ENCODE peak calls at places on chromosomes 2 and 18, in ten cellular contexts. M is kidney tubule cell; U is WTC11; H is HEK293T; J is mesenchymal stem cell; B is T-helper 1 cell; O is germinal center; P is posterior cingulate gyrus; S is activated CD8-positive, alpha-beta memory T cell treated with anti-CD3 and anti-CD28 coated beads for 1 hour; K is activated T-cell treated with anti-CD3 and anti-CD28 coated beads, Interleukin-2, amount 50 U/mL, for 48 hours. Z is an unnamed sample.

GRCh38 chr2:218404351-218405145 is 4.9 kb downstream of the CTDSP1 start:
- DNase-seq in H (no peak), O (no peak), M (no peak), P (no peak), S (no peak), B (no peak), U (no peak), K (no peak), J (peak; percentile 29), Z (no peak)

GRCh38 chr2:231169475-231169874 is 29.0 kb upstream of the ARMC9 start:
- DNase-seq in S (no peak), K (no peak), J (no peak), O (no peak), M (no peak), B (no peak), U (no peak), H (no peak), P (no peak), Z (no peak)

GRCh38 chr18:22018366-22018765 is 151.0 kb upstream of the GATA6 start:
- DNase-seq in U (no peak), M (no peak), K (no peak), H (no peak), P (no peak), B (no peak), S (no peak), O (no peak), J (no peak), Z (no peak)

GRCh38 chr2:158239271-158239670 is 137.6 kb downstream of the UPP2 start:
- DNase-seq in K (no peak), S (no peak), P (no peak), U (no peak), M (no peak), B (no peak), H (no peak), O (no peak), J (no peak), Z (no peak)

GRCh38 chr18:69872661-69873060 is 75.0 kb downstream of the CD226 start:
- DNase-seq in U (no peak), P (no peak), S (no peak), M (no peak), J (no peak), K (no peak), H (no peak), O (no peak), B (no peak), Z (no peak)

GRCh38 chr2:167438206-167438605 is 549.9 kb downstream of the XIRP2 start:
- DNase-seq in P (no peak), B (no peak), J (peak; percentile 78), H (no peak), K (no peak), M (peak; percentile 83), O (no peak), U (no peak), S (no peak), Z (no peak)

GRCh38 chr2:109318949-109319342 is 189.9 kb downstream of the SH3RF3 start:
- DNase-seq in O (no peak), S (no peak), J (no peak), H (no peak), U (no peak), K (no peak), M (no peak), B (no peak), P (no peak), Z (no peak)

GRCh38 chr2:126749537-126749936 is 93.6 kb downstream of the GYPC start:
- DNase-seq in U (no peak), O (no peak), J (peak; percentile 19), K (no peak), H (no peak), S (no peak), B (no peak), M (no peak), P (no peak), Z (no peak)

GRCh38 chr2:200357845-200358244 is 51.4 kb downstream of the SPATS2L start:
- DNase-seq in J (no peak), M (peak; percentile 33), U (no peak), B (no peak), O (no peak), H (no peak), P (no peak), K (no peak), S (no peak), Z (no peak)

GRCh38 chr2:226002438-226002837 is 602.9 kb downstream of the NYAP2 start:
- DNase-seq in O (no peak), K (no peak), J (peak; percentile 97), H (no peak), B (no peak), U (no peak), M (peak; percentile 93), S (no peak), P (no peak), Z (no peak)

GRCh38 chr2:137865954-137866540 is 98.2 kb upstream of the HNMT start:
- DNase-seq in P (peak; percentile 58), S (no peak), J (peak; percentile 54), U (peak; percentile 73), O (peak; percentile 4), K (peak; percentile 66), B (peak; percentile 12), M (peak; percentile 57), H (peak; percentile 45), Z (peak; percentile 33)

GRCh38 chr2:33133436-33133835 is 186.7 kb downstream of the LTBP1 start:
- DNase-seq in S (no peak), P (no peak), H (no peak), J (peak; percentile 63), U (no peak), M (no peak), O (no peak), B (no peak), K (no peak), Z (no peak)

GRCh38 chr2:205746408-205746785 is 64.1 kb downstream of the NRP2 start:
- DNase-seq in K (no peak), H (no peak), P (no peak), M (peak; percentile 56), O (no peak), B (no peak), S (no peak), U (no peak), J (no peak), Z (no peak)

GRCh38 chr2:223570784-223571183 is 31.4 kb downstream of the SCG2 start:
- DNase-seq in S (no peak), M (no peak), H (no peak), J (no peak), K (no peak), O (no peak), P (no peak), U (no peak), B (no peak), Z (no peak)

GRCh38 chr2:216918088-216918680 is 58.3 kb upstream of the TNP1 start:
- DNase-seq in K (no peak), B (no peak), U (no peak), J (peak; percentile 41), S (no peak), O (no peak), P (no peak), M (peak; percentile 91), H (no peak), Z (no peak)

GRCh38 chr2:233118601-233119000 is 58.5 kb downstream of the INPP5D start:
- DNase-seq in P (no peak), J (no peak), H (no peak), M (no peak), B (no peak), K (peak; percentile 16), S (no peak), O (no peak), U (no peak), Z (no peak)

GRCh38 chr2:73981081-73981968 is 3.4 kb upstream of the TET3 start:
- DNase-seq in H (peak; percentile 64), O (peak; percentile 40), K (peak; percentile 71), J (no peak), S (no peak), P (no peak), B (no peak), M (peak; percentile 61), U (peak; percentile 79), Z (no peak)

GRCh38 chr2:149082781-149083180 is 44.3 kb downstream of the LYPD6B start:
- DNase-seq in M (no peak), P (no peak), H (no peak), S (no peak), K (no peak), O (no peak), J (no peak), U (no peak), B (no peak), Z (no peak)

GRCh38 chr18:30248061-30248460 is 794.5 kb downstream of the DSC3 start:
- DNase-seq in B (no peak), S (no peak), H (no peak), K (no peak), P (no peak), J (no peak), O (no peak), M (no peak), U (no peak), Z (no peak)

GRCh38 chr2:235131334-235132305 is 179.8 kb downstream of the SH3BP4 start:
- DNase-seq in M (no peak), B (no peak), K (no peak), P (no peak), S (no peak), O (no peak), H (no peak), U (no peak), J (no peak), Z (no peak)

GRCh38 chr18:70004698-70005097 is 57.0 kb upstream of the CD226 start:
- DNase-seq in O (no peak), K (no peak), P (no peak), M (no peak), U (no peak), J (no peak), H (no peak), S (no peak), B (no peak), Z (no peak)

GRCh38 chr2:150425121-150425559 is 62.3 kb downstream of the RND3 start:
- DNase-seq in O (no peak), B (no peak), K (no peak), S (no peak), J (peak; percentile 42), U (peak; percentile 52), P (peak; percentile 20), H (no peak), M (peak; percentile 21), Z (no peak)

Z was measured in effector CD8-positive, alpha-beta T cell.